ENCODE peak calls at places on chromosomes 11 and 22, in nine cellular contexts. G, S, X, B, I, N, T, C and Z are unnamed samples.

GRCh38 chr11:115610908-115611307 is 106.7 kb upstream of the CADM1 start:
- DNase-seq in G (no peak), S (no peak), X (no peak), B (no peak), I (no peak), N (no peak), T (no peak), C (no peak), Z (no peak)

GRCh38 chr22:37746366-37747089 is 49.7 kb downstream of the TRIOBP start:
- DNase-seq in G (no peak), S (no peak), X (no peak), B (peak), I (no peak), N (no peak), T (no peak), C (peak), Z (peak)

GRCh38 chr11:13772223-13773046 is 104.0 kb downstream of the FAR1 start:
- DNase-seq in G (peak), S (peak), X (peak), B (peak), I (peak), N (peak), T (no peak), C (no peak), Z (peak)

GRCh38 chr11:34084637-34085036 is 20.8 kb upstream of the NAT10 start:
- DNase-seq in G (no peak), S (no peak), X (no peak), B (no peak), I (no peak), N (no peak), T (no peak), C (no peak), Z (no peak)

GRCh38 chr11:133907841-133908241 is 48.9 kb downstream of the IGSF9B start:
- DNase-seq in G (no peak), S (no peak), X (no peak), B (no peak), I (no peak), N (no peak), T (no peak), C (no peak), Z (no peak)

GRCh38 chr22:33589297-33589696 is 331.0 kb downstream of the LARGE1 start:
- DNase-seq in G (no peak), S (no peak), X (no peak), B (no peak), I (no peak), N (no peak), T (no peak), C (no peak), Z (no peak)

GRCh38 chr11:65274734-65275682 is 13.2 kb downstream of the POLA2 start:
- DNase-seq in G (peak), S (peak), X (peak), B (peak), I (no peak), N (peak), T (no peak), C (peak), Z (peak)

GRCh38 chr22:19134874-19135273 is 3.8 kb downstream of the TSSK2 start:
- DNase-seq in G (no peak), S (no peak), X (no peak), B (no peak), I (no peak), N (no peak), T (no peak), C (no peak), Z (no peak)

GRCh38 chr11:92024788-92025187 is 199.8 kb upstream of the FAT3 start:
- DNase-seq in G (no peak), S (no peak), X (no peak), B (no peak), I (no peak), N (no peak), T (no peak), C (no peak), Z (no peak)

GRCh38 chr11:72583616-72584292 is 90.5 kb downstream of the PDE2A start:
- DNase-seq in G (no peak), S (no peak), X (no peak), B (no peak), I (no peak), N (no peak), T (no peak), C (no peak), Z (no peak)

GRCh38 chr11:8586805-8587204 is 7.2 kb downstream of the STK33 start:
- DNase-seq in G (no peak), S (no peak), X (no peak), B (no peak), I (no peak), N (no peak), T (no peak), C (no peak), Z (no peak)

GRCh38 chr11:8219257-8220021 is 44.2 kb downstream of the LMO1 start:
- DNase-seq in G (peak), S (peak), X (peak), B (no peak), I (peak), N (peak), T (no peak), C (peak), Z (peak)

GRCh38 chr11:34068098-34068497 is 16.6 kb downstream of the CAPRIN1 start:
- DNase-seq in G (no peak), S (no peak), X (no peak), B (no peak), I (no peak), N (peak), T (no peak), C (no peak), Z (no peak)

GRCh38 chr11:44388828-44389645 is 79.1 kb upstream of the ALX4 start:
- DNase-seq in G (no peak), S (no peak), X (no peak), B (no peak), I (no peak), N (no peak), T (no peak), C (no peak), Z (no peak)

GRCh38 chr11:57568330-57568766 is 876 bp upstream of the UBE2L6 start:
- DNase-seq in G (peak), S (peak), X (peak), B (no peak), I (peak), N (peak), T (no peak), C (no peak), Z (peak)

GRCh38 chr11:16999116-16999515 is 15.1 kb downstream of the PLEKHA7 start:
- DNase-seq in G (no peak), S (no peak), X (no peak), B (no peak), I (no peak), N (no peak), T (no peak), C (no peak), Z (no peak)

GRCh38 chr11:70671083-70671482 is 272.8 kb downstream of the CTTN start:
- DNase-seq in G (no peak), S (no peak), X (no peak), B (no peak), I (no peak), N (no peak), T (no peak), C (no peak), Z (no peak)

GRCh38 chr11:14029415-14029814 is 66.9 kb downstream of the SPON1 start:
- DNase-seq in G (no peak), S (no peak), X (no peak), B (no peak), I (no peak), N (no peak), T (no peak), C (no peak), Z (no peak)

GRCh38 chr22:47304191-47304831 is 541.9 kb downstream of the TBC1D22A start:
- DNase-seq in G (no peak), S (no peak), X (no peak), B (no peak), I (no peak), N (no peak), T (no peak), C (no peak), Z (no peak)

GRCh38 chr22:46661221-46661851 is 41.1 kb downstream of the GRAMD4 start:
- DNase-seq in G (peak), S (no peak), X (no peak), B (no peak), I (no peak), N (peak), T (no peak), C (peak), Z (no peak)

GRCh38 chr11:44351006-44351660 is 41.2 kb upstream of the ALX4 start:
- DNase-seq in G (no peak), S (no peak), X (no peak), B (no peak), I (no peak), N (no peak), T (no peak), C (no peak), Z (peak)

GRCh38 chr11:81222491-81222890 is 1511.2 kb downstream of the FAM181B start:
- DNase-seq in G (no peak), S (no peak), X (no peak), B (no peak), I (no peak), N (no peak), T (no peak), C (no peak), Z (no peak)

GRCh38 chr22:24834845-24835570 is 29.0 kb downstream of the SGSM1 start:
- DNase-seq in G (peak), S (no peak), X (peak), B (no peak), I (no peak), N (no peak), T (no peak), C (peak), Z (peak)

GRCh38 chr11:15696069-15696468 is 581.3 kb downstream of the INSC start:
- DNase-seq in G (no peak), S (no peak), X (no peak), B (no peak), I (no peak), N (no peak), T (no peak), C (no peak), Z (no peak)

GRCh38 chr11:117600261-117600783 is 196.7 kb downstream of the DSCAML1 start:
- DNase-seq in G (peak), S (no peak), X (peak), B (no peak), I (no peak), N (no peak), T (no peak), C (no peak), Z (no peak)

GRCh38 chr22:38727123-38727522 is 21.4 kb downstream of the GTPBP1 start:
- DNase-seq in G (no peak), S (no peak), X (no peak), B (no peak), I (no peak), N (no peak), T (no peak), C (no peak), Z (no peak)